ENCODE peak calls at places on chromosomes 1 and 21, in six cellular contexts. L is keratinocyte, F is A673, T is PC-9, J is neural progenitor cell, Y is PC-3. C is an unnamed sample.

GRCh38 chr1:92990828-92991227 is 29.6 kb upstream of the DIPK1A start:
- DNase-seq in J (no peak), T (no peak), L (no peak), Y (no peak), F (no peak), C (no peak)

GRCh38 chr1:39566441-39567137 is 10.0 kb downstream of the PABPC4 start:
- DNase-seq in T (no peak), L (no peak), F (no peak), J (no peak), Y (no peak), C (peak)

GRCh38 chr1:45508295-45509151 is 8.4 kb downstream of the MMACHC start:
- DNase-seq in L (no peak), T (no peak), F (peak), J (no peak), Y (no peak), C (no peak)

GRCh38 chr1:42932442-42932941 is 26.2 kb downstream of the SLC2A1 start:
- DNase-seq in T (no peak), Y (no peak), L (no peak), J (no peak), F (no peak), C (no peak)

GRCh38 chr1:234619794-234620247 is 9.8 kb upstream of the IRF2BP2 start:
- DNase-seq in Y (no peak), F (no peak), L (no peak), T (no peak), J (no peak), C (no peak)

GRCh38 chr1:112409416-112409815 is 13.4 kb downstream of the CTTNBP2NL start:
- DNase-seq in L (no peak), Y (no peak), J (no peak), F (no peak), T (no peak), C (no peak)

GRCh38 chr1:209673631-209674417 is 1.4 kb upstream of the G0S2 start:
- DNase-seq in Y (no peak), J (no peak), F (no peak), L (no peak), T (no peak), C (no peak)

GRCh38 chr1:117146570-117147340 is 25.2 kb upstream of the TRIM45 start:
- DNase-seq in Y (peak), J (no peak), F (peak), L (no peak), T (peak), C (peak)

GRCh38 chr1:36557041-36558000 is 74.6 kb upstream of the CSF3R start:
- DNase-seq in F (no peak), T (no peak), Y (no peak), J (no peak), L (no peak), C (no peak)

GRCh38 chr1:1796466-1796865 is 18.2 kb upstream of the NADK start:
- DNase-seq in T (no peak), L (no peak), Y (no peak), J (no peak), F (no peak), C (no peak)

GRCh38 chr1:109887890-109888289 is 22.8 kb upstream of the CSF1 start:
- DNase-seq in J (no peak), L (no peak), F (no peak), Y (no peak), T (no peak), C (no peak)

GRCh38 chr1:247335871-247336270 is 4.2 kb upstream of the ZNF496 start:
- DNase-seq in J (peak), Y (no peak), T (no peak), F (peak), L (no peak), C (no peak)

GRCh38 chr1:30969903-30970302 is 61.3 kb upstream of the SDC3 start:
- DNase-seq in Y (no peak), J (no peak), T (no peak), L (no peak), F (no peak), C (no peak)

DNA sequence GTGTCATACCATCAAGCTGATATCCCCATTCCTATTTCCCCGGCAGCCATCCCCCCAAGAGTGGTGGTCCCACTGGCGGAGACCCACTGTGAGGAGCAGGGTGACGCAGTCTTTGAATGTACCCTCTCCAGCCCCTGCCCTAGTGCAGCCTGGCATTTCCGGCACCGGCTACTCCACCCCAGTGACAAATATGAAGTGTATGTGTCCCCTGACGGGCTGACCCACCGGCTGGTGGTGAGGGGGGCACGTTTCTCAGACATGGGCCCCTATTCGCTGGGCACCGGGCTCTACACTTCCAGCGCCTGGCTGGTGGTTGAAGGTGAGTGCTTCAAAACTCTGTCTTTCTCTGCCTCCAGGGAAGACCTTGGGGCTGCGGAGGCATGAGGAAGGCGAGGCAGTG is 14.4 kb downstream of the IGFN1 start:
- DNase-seq in Y (no peak), L (no peak), F (no peak), J (no peak), T (no peak), C (no peak)
- H3K4me3 ChIP-seq in Y (no peak), L (no peak), F (no peak), J (no peak), T (no peak), C (no peak)

GRCh38 chr1:40860706-40861226 is 1.4 kb downstream of the CITED4 start:
- DNase-seq in Y (no peak), J (no peak), F (no peak), L (no peak), T (no peak), C (no peak)

GRCh38 chr1:40859017-40859416 is 3.1 kb downstream of the CITED4 start:
- DNase-seq in T (no peak), L (no peak), Y (no peak), F (no peak), J (no peak), C (no peak)

GRCh38 chr1:40857737-40858136 is 4.4 kb downstream of the CITED4 start:
- DNase-seq in F (no peak), J (peak), Y (no peak), T (no peak), L (no peak), C (no peak)

GRCh38 chr1:40862008-40862863 is at the start of gene CITED4:
- DNase-seq in Y (peak), T (peak), L (peak), J (peak), F (peak), C (peak)

DNA sequence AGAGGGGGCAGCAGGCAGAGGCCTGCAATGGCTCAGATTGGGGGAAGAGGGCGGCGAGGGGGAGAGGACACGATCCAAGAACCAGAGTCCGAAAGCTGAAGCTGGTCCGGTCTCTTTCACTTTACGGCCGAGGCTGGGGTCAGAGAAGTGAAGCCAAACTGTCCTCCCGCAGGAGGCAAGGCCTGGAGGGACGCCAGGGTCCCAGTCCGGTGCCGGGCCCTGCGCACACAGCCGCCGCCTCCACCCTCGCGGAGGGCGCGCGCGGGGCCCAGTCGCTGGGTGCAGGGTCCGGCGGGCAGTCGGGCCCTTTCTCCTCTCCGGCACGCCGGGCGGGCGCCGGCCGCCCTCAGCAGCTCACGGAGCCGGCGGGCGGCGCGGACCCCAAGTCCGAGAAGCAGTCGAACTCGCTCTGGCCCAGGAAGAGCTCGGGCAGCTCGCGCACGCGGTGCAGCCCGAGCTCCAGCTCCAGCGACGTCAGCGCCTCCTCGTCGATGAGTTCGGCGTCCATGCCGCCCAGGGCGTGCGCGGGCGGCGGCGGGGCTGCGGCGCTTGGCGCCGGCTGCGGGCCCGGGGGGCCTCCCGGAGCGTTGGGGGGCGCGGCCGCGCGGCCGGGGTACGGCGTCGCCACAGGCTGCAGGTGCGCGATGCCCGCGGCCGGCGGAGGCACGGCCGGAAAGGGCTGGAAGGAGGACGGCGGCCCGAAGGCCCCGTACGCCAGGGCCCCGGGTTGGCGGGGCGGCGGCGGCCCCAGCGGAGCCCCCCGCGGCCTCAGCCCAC is 748 bp downstream of the CITED4 start:
- DNase-seq in J (peak), Y (no peak), T (no peak), L (no peak), F (peak), C (peak)
- TF ChIP-seq EZH2 in J (peak), Y (no peak), T (no peak), L (no peak), F (no peak), C (peak)

GRCh38 chr1:223886516-223886921 is 40.8 kb upstream of the TP53BP2 start:
- DNase-seq in F (no peak), T (peak), L (no peak), J (no peak), Y (peak), C (peak)

GRCh38 chr1:223885614-223886013 is 39.9 kb upstream of the TP53BP2 start:
- DNase-seq in Y (no peak), J (no peak), T (no peak), F (no peak), L (no peak), C (no peak)

DNA sequence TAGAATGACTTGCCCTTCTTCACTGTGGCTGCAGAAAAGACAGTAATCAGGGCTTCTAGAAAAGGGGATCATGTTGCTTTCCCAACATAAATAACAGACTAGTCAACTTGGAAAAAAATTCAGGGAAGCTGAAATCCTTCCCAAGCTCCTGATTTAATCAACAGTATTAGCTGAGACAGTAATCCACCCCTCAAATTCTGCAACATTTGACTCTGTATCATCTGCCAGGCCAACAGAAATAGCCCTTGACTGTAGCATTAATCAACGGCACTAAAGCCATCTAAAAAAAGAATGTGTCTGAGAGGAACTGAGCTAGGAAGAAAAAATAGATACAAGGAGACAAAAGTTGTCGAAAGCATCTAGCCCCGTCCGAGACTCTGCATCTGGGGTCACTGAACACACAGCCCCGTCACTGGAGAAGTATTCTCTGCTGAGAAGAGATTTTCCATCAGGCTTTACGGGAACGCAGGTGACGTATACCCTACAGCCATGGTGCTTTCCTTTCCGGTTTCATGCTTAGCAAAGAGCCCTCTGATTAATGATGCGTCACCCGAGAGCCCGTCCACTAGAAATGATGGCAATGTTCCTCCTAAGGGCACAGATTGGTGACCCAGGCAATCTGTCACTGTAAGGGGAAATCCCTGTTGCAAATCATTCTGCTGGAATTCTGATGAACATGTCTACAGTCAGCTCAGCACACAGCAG is 42.1 kb upstream of the TP53BP2 start:
- DNase-seq in J (no peak), F (no peak), Y (peak), L (peak), T (peak), C (peak)
- H3K4me3 ChIP-seq in J (no peak), F (no peak), Y (peak), L (no peak), T (peak), C (no peak)

DNA sequence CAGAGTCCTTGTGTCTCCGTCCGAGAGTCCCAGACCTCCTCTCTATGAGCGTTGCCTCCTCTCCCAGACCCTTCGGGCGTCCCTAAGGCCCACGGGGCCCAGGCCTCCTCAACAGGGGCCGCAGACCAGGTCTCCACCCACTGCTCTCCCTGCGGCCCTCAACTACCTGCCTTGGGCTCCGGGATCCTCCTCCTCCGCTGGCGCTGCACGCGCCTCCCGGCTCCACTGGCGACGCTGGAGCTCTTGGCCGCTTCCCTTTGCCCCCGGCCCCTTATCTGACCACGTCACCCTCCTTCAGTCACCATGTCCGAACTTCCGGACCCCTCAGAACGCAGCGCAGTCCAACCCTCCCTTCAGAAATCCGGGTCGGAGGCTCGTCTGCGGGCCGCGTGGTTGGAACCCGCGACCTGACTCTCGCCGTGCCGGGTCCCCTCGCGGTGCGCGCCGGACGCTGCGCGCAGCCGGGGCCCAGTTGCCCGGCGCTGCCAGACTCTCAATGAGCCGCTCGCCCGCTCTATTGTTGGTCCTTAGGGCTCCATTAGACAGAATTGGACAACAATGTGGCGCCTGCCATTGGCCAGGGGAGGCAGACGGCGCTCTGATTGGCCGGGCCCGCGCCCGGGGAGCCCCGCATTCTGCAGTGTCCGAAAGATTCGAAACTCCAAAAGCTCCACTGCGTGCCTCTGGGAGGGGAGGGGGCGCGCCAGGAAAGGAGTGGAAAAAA is at the start of gene DMRTA2:
- DNase-seq in L (no peak), Y (no peak), F (peak), T (no peak), J (peak), C (no peak)
- TF ChIP-seq EZH2 in L (peak), Y (no peak), F (peak), T (no peak), J (peak), C (peak)

GRCh38 chr21:17759546-17760178 is 59.5 kb downstream of the C21orf91 start:
- DNase-seq in T (no peak), Y (peak), F (no peak), J (no peak), L (no peak), C (no peak)

GRCh38 chr21:17752171-17752570 is 67.0 kb downstream of the C21orf91 start:
- DNase-seq in J (no peak), F (no peak), Y (no peak), T (no peak), L (no peak), C (no peak)

GRCh38 chr21:17757671-17758070 is 61.5 kb downstream of the C21orf91 start:
- DNase-seq in L (no peak), J (no peak), F (no peak), T (no peak), Y (no peak), C (no peak)

GRCh38 chr21:17758703-17759102 is 60.5 kb downstream of the C21orf91 start:
- DNase-seq in J (no peak), F (no peak), Y (no peak), L (no peak), T (no peak), C (no peak)

GRCh38 chr21:17753736-17754135 is 65.4 kb downstream of the C21orf91 start:
- DNase-seq in F (no peak), T (no peak), Y (no peak), L (no peak), J (no peak), C (no peak)
- H3K4me3 ChIP-seq in F (no peak), T (no peak), Y (no peak), L (no peak), J (no peak), C (no peak)

GRCh38 chr1:47993881-47994625 is 3.1 kb downstream of the TRABD2B start:
- DNase-seq in L (no peak), Y (no peak), J (no peak), T (no peak), F (no peak), C (no peak)

GRCh38 chr1:47996406-47997226 is 569 bp downstream of the TRABD2B start:
- DNase-seq in T (no peak), J (peak), Y (no peak), F (no peak), L (no peak), C (peak)

GRCh38 chr1:47997289-47998200 is at the start of gene TRABD2B:
- DNase-seq in J (peak), T (no peak), F (peak), L (no peak), Y (peak), C (peak)

GRCh38 chr1:47996060-47996405 is 1.2 kb downstream of the TRABD2B start:
- DNase-seq in L (no peak), J (no peak), Y (no peak), T (no peak), F (no peak), C (no peak)

GRCh38 chr1:47995306-47996050 is 1.7 kb downstream of the TRABD2B start:
- DNase-seq in T (no peak), L (no peak), F (no peak), J (no peak), Y (peak), C (no peak)
- TF ChIP-seq EZH2 in T (no peak), L (no peak), F (no peak), J (no peak), Y (no peak), C (no peak)

DNA sequence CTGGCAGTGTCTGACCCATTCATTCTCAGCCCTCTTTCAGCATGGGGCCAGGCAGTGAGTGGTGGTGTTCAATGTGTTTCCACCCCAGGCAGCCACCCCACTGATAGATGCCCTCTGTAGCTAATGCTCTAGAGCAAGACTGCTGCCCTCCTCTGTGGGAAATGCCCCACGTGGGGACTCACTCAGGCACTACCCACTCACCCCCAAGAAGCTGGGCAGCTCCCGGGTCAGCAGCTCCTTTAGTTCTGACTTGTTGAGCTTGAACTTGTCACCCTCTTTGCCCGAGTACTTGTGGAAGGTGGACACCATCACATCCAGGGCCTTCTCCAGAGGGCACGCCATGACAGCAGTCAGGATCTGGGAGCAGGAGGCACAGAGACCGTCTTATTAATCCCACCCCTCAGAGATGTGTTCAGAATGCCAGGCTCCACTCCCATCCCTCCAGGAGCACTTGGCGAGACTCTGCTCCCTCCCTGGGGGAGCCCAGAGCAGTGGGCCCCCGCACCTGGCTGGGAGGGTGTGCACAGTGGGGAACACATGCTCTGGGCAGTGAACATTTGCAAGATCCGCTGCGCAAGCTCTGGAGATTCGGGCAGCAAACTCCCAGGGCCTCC is 1.0 kb downstream of the S100A4 start:
- DNase-seq in J (no peak), L (no peak), Y (no peak), T (no peak), F (no peak), C (no peak)
- H3K4me3 ChIP-seq in J (no peak), L (peak), Y (peak), T (peak), F (no peak), C (no peak)

C was measured in hepatocyte.